ENCODE peak calls at places on chromosomes 5 and 9, in six cellular contexts. G, H, Q, A, O and X are unnamed samples.

GRCh38 chr9:7968642-7969041 is 169.1 kb upstream of the DMAC1 start:
- DNase-seq in G (no peak), H (no peak), Q (no peak), A (no peak), O (no peak), X (no peak)

GRCh38 chr5:355379-355935 is 33.9 kb downstream of the AHRR start:
- DNase-seq in G (no peak), H (no peak), Q (no peak), A (no peak), O (no peak), X (no peak)

GRCh38 chr5:93598141-93598996 is 15.3 kb downstream of the NR2F1 start:
- DNase-seq in G (no peak), H (no peak), Q (no peak), A (no peak), O (no peak), X (no peak)

GRCh38 chr5:157269763-157270272 is 3.9 kb downstream of the CYFIP2 start:
- DNase-seq in G (no peak), H (no peak), Q (no peak), A (no peak), O (no peak), X (no peak)

GRCh38 chr9:135809166-135809565 is 98.2 kb downstream of the CAMSAP1 start:
- DNase-seq in G (no peak), H (no peak), Q (no peak), A (no peak), O (peak; percentile 28), X (peak; percentile 71)

GRCh38 chr5:151270599-151270998 is 17.6 kb downstream of the GM2A start:
- DNase-seq in G (no peak), H (no peak), Q (no peak), A (no peak), O (no peak), X (no peak)

GRCh38 chr5:93621340-93621872 is 38.4 kb downstream of the NR2F1 start:
- DNase-seq in G (peak; percentile 77), H (peak; percentile 89), Q (peak; percentile 82), A (peak; percentile 20), O (peak; percentile 93), X (peak; percentile 84)

GRCh38 chr9:78130004-78130403 is 98.4 kb upstream of the GNAQ start:
- DNase-seq in G (no peak), H (peak; percentile 62), Q (peak; percentile 10), A (no peak), O (no peak), X (peak; percentile 44)

GRCh38 chr5:130514984-130515690 is 610.9 kb downstream of the CHSY3 start:
- DNase-seq in G (no peak), H (no peak), Q (no peak), A (no peak), O (no peak), X (peak; percentile 93)

GRCh38 chr5:172903790-172904189 is 55.4 kb upstream of the RPL26L1 start:
- DNase-seq in G (peak; percentile 73), H (no peak), Q (peak; percentile 84), A (no peak), O (no peak), X (peak; percentile 88)

GRCh38 chr5:138179277-138179857 is 455 bp downstream of the KIF20A start:
- DNase-seq in G (no peak), H (no peak), Q (peak; percentile 11), A (peak; percentile 8), O (no peak), X (peak; percentile 17)

GRCh38 chr9:126642839-126643238 is 29.1 kb downstream of the LMX1B start:
- DNase-seq in G (no peak), H (no peak), Q (no peak), A (no peak), O (no peak), X (no peak)

GRCh38 chr9:90965911-90966290 is 164.3 kb downstream of the SYK start:
- DNase-seq in G (no peak), H (no peak), Q (no peak), A (no peak), O (no peak), X (no peak)

GRCh38 chr9:70232476-70232875 is 26.3 kb upstream of the SMC5 start:
- DNase-seq in G (no peak), H (no peak), Q (no peak), A (no peak), O (no peak), X (no peak)